ENCODE peak calls at places on chromosomes 16 and 17, in nine cellular contexts. E, O, W, N, D, I, C, A and U are unnamed samples.

GRCh38 chr17:29623283-29623647 is 553 bp upstream of the CORO6 start:
- DNase-seq in E (no peak), O (no peak), W (no peak), N (no peak), D (no peak), I (no peak), C (no peak), A (no peak), U (no peak)

GRCh38 chr17:73914536-73915274 is 270.5 kb upstream of the SDK2 start:
- DNase-seq in E (no peak), O (no peak), W (no peak), N (no peak), D (no peak), I (no peak), C (no peak), A (no peak), U (no peak)

GRCh38 chr17:2233441-2233947 is 70.1 kb downstream of the SMG6 start:
- DNase-seq in E (no peak), O (peak), W (peak), N (no peak), D (no peak), I (peak), C (no peak), A (no peak), U (no peak)

GRCh38 chr16:4389051-4389955 is 17.7 kb downstream of the VASN start:
- DNase-seq in E (no peak), O (no peak), W (no peak), N (no peak), D (no peak), I (no peak), C (no peak), A (no peak), U (no peak)

GRCh38 chr17:43576563-43577229 is 30.6 kb upstream of the ETV4 start:
- DNase-seq in E (no peak), O (peak), W (peak), N (peak), D (peak), I (peak), C (peak), A (peak), U (peak)

GRCh38 chr16:82322177-82322576 is 152.2 kb upstream of the MPHOSPH6 start:
- DNase-seq in E (no peak), O (no peak), W (no peak), N (no peak), D (no peak), I (no peak), C (no peak), A (no peak), U (no peak)

GRCh38 chr16:88779406-88780099 is 5.5 kb downstream of the PIEZO1 start:
- DNase-seq in E (no peak), O (no peak), W (no peak), N (no peak), D (no peak), I (peak), C (no peak), A (no peak), U (no peak)

GRCh38 chr17:59002848-59003247 is 103.8 kb downstream of the TRIM37 start:
- DNase-seq in E (no peak), O (no peak), W (peak), N (no peak), D (no peak), I (peak), C (no peak), A (no peak), U (peak)

GRCh38 chr17:67496286-67496685 is 119.2 kb downstream of the PITPNC1 start:
- DNase-seq in E (no peak), O (peak), W (no peak), N (no peak), D (no peak), I (no peak), C (no peak), A (no peak), U (no peak)

GRCh38 chr17:73707358-73707757 is 63.1 kb upstream of the SDK2 start:
- DNase-seq in E (no peak), O (no peak), W (no peak), N (no peak), D (no peak), I (no peak), C (no peak), A (no peak), U (no peak)

GRCh38 chr17:2050871-2051387 is 4.0 kb upstream of the HIC1 start:
- DNase-seq in E (no peak), O (no peak), W (peak), N (no peak), D (no peak), I (peak), C (no peak), A (no peak), U (peak)